ENCODE peak calls at places on chromosomes 2 and 18, in five cellular contexts. R is heart left ventricle, B is Peyer's patch, T is tibial nerve, M is spleen. N is an unnamed sample.

GRCh38 chr2:151860210-151860609 is 32.0 kb upstream of the ARL5A start:
- DNase-seq in B (no peak), R (no peak), M (no peak), T (no peak), N (no peak)

GRCh38 chr2:97754690-97755346 is 41.4 kb downstream of the ZAP70 start:
- DNase-seq in M (no peak), T (no peak), B (no peak), R (no peak), N (no peak)

GRCh38 chr2:27370026-27370815 is at the start of the genes EIF2B4 and SNX17:
- DNase-seq in M (peak), T (peak), R (peak), B (peak), N (peak)

GRCh38 chr2:203532957-203533695 is 2.0 kb downstream of the RAPH1 start:
- DNase-seq in R (peak), T (peak), B (no peak), M (no peak), N (no peak)

GRCh38 chr18:37489011-37489410 is 76.6 kb downstream of the CELF4 start:
- DNase-seq in T (no peak), B (no peak), R (no peak), M (no peak), N (no peak)

GRCh38 chr2:225086439-225086838 is 44.2 kb upstream of the DOCK10 start:
- DNase-seq in R (no peak), T (no peak), M (no peak), B (no peak), N (no peak)

GRCh38 chr2:221571391-221572179 is 519 bp downstream of the EPHA4 start:
- DNase-seq in B (peak), T (peak), R (peak), M (peak), N (peak)

GRCh38 chr18:22165049-22165602 is 4.3 kb upstream of the GATA6 start:
- DNase-seq in T (no peak), R (peak), B (no peak), M (no peak), N (no peak)

GRCh38 chr2:237739101-237739500 is 59.5 kb upstream of the RBM44 start:
- DNase-seq in M (no peak), R (peak), B (no peak), T (no peak), N (no peak)
- TF ChIP-seq POLR2A in M (no peak), R (no peak), B (no peak), T (no peak), N (no peak)

DNA sequence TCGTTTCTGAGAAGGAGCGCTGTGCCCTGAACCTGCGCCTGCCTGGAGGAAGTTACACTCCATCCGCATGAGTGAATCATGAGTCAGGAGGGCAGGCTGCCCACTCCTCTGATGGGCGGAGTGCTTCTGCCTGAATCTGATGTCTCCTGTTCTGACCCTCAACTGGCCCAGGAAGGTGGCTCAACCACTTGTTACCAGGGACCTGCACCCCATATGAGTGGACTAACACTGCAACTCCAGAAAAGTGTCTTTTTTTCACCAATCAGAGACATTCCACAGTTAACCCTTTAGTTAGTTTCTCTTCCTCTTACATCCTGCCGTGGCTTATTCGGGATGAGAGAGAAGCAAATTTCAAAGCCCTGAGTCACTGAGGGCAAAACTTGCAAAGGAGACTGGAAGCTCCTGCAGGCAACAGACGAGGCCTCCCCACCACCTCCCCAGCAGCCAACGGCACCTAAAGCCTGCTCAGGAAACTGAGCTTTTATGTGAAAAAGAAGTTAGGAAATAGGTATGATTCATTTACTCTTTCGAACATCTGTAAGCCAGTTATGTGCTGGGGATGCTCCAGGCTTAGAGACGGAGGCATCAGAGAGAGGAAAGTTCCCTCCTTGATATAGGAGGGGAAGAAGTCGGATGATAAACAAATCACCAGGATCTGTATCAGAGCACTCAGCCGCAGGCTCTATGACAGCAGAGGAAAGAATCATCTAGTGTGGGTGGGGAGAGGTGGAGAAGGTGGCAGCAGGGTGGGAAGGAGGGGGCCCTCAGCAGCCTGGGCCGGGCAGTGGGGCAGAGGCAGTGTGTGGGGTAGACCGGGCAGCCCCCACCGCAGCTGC is 31.0 kb downstream of the MBP start:
- DNase-seq in B (peak), T (peak), R (peak), M (peak), N (peak)
- TF ChIP-seq POLR2A in B (no peak), T (no peak), R (no peak), M (no peak), N (no peak)

GRCh38 chr18:12376718-12377555 is at the start of gene AFG3L2:
- DNase-seq in B (peak), R (peak), T (peak), M (peak), N (peak)
- TF ChIP-seq POLR2A in B (peak), R (peak), T (peak), M (peak), N (peak)

DNA sequence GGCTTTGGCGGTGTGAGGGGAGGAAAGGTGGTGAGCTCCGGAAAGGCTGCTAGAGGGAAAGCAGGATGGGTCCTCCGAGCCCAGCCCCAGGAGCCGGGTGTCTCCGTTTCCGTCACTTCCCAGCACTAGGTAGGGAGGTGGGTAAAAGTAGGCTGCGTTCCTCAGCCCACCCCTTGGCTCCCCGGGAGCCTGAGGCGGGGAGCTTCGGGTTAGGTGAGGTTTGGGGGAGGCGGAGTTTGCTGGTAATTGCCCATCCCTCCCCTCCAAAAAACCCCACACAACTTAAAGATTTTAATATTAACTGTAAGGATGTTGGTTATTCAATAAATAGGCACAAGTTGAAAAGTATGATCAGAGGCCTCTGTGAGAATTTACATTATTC is 552 bp upstream of the ATF2 start:
- DNase-seq in M (no peak), T (no peak), B (no peak), R (no peak), N (no peak)
- TF ChIP-seq POLR2A in M (no peak), T (no peak), B (no peak), R (no peak), N (peak)

GRCh38 chr18:59139615-59140286 is at the start of gene SEC11C:
- DNase-seq in R (peak), T (peak), B (peak), M (peak), N (peak)
- TF ChIP-seq POLR2A in R (no peak), T (peak), B (peak), M (no peak), N (peak)

GRCh38 chr18:59357928-59358327 is 1.1 kb downstream of the LMAN1 start:
- DNase-seq in B (no peak), M (no peak), T (no peak), R (no peak), N (peak)

GRCh38 chr18:59359576-59359952 is 499 bp upstream of the LMAN1 start:
- DNase-seq in T (no peak), R (no peak), B (no peak), M (no peak), N (peak)

GRCh38 chr18:59353079-59353680 is 5.9 kb downstream of the LMAN1 start:
- DNase-seq in M (no peak), R (no peak), T (no peak), B (no peak), N (no peak)

GRCh38 chr18:59354731-59355130 is 4.3 kb downstream of the LMAN1 start:
- DNase-seq in M (no peak), R (no peak), T (no peak), B (no peak), N (no peak)

DNA sequence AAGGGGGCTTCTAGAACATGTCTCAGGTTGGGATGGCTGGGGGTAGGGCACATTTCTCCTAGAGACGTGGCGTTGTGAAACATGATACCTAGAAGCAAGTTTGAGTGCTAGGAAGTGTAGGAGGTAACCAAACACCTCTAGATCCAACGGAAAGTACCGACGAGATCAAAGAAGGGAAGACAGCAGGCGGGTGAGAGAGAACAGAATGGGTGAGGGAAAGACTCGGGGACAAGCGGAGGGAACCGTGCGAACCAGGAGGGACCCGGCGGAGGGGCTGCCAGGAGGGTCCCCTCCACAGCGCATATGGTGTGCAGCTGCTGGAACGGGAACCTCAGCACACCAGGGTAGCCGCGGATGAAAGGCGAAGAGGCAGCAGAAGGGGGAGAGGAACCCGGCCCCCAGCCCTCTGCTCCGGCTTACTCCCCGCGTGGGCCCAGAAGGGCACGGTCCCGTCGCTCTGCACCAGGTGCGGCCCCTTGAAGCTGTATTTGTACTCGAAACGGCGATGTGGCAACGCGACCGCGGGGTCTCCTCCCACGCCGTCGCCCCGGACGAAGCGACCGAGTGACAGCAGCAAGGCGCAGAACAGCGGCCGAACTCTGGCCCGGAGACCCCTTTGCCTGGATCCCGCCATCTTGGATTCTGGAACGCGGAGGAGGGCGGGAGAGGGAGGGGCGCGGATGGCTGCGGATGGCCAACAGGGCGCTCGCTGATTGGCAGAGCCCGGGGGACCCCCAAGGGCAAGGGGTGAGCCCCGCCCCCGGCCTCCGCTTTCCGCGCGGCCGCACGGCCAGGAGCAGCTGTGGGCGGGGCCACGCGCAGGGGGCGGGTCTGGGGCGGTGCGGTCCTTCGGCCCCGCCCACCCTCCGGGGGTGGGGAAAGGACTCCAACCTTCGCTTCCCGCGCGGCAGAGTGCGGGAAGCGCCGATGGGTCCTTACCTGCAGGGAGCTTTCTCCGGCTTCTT is at the start of gene LMAN1:
- DNase-seq in B (peak), M (peak), T (peak), R (peak), N (peak)
- TF ChIP-seq POLR2A in B (no peak), M (no peak), T (peak), R (no peak), N (peak)